ENCODE peak calls at places on chromosomes 1 and 21, in seven cellular contexts. W, E, I, F, Z, U and Q are unnamed samples.

GRCh38 chr1:35062518-35063196 is 16.5 kb upstream of the ZMYM1 start:
- DNase-seq in W (no peak), E (no peak), I (no peak), F (peak), Z (no peak), U (peak), Q (no peak)

GRCh38 chr1:23485002-23485332 is 988 bp upstream of the ASAP3 start:
- DNase-seq in W (no peak), E (no peak), I (no peak), F (no peak), Z (no peak), U (no peak), Q (no peak)

GRCh38 chr21:42839271-42840231 is 39.8 kb downstream of the WDR4 start:
- DNase-seq in W (no peak), E (no peak), I (no peak), F (no peak), Z (no peak), U (no peak), Q (no peak)

GRCh38 chr1:200724064-200724463 is 14.6 kb upstream of the CAMSAP2 start:
- DNase-seq in W (no peak), E (no peak), I (no peak), F (no peak), Z (no peak), U (peak), Q (no peak)

GRCh38 chr1:203085528-203086406 is at the start of gene MYOG:
- DNase-seq in W (no peak), E (no peak), I (no peak), F (no peak), Z (no peak), U (peak), Q (no peak)

GRCh38 chr1:10196991-10197390 is 13.4 kb upstream of the KIF1B start:
- DNase-seq in W (no peak), E (no peak), I (no peak), F (no peak), Z (no peak), U (no peak), Q (no peak)

GRCh38 chr1:186183219-186183618 is 191.8 kb downstream of the TPR start:
- DNase-seq in W (no peak), E (peak), I (no peak), F (peak), Z (no peak), U (no peak), Q (no peak)

GRCh38 chr1:150562384-150563339 is 13.5 kb downstream of the ADAMTSL4 start:
- DNase-seq in W (peak), E (peak), I (no peak), F (no peak), Z (no peak), U (peak), Q (peak)

GRCh38 chr1:93437976-93438605 is 9.8 kb upstream of the FNBP1L start:
- DNase-seq in W (no peak), E (no peak), I (peak), F (peak), Z (no peak), U (peak), Q (no peak)

GRCh38 chr1:110067957-110068645 is 2.4 kb downstream of the ALX3 start:
- DNase-seq in W (no peak), E (no peak), I (no peak), F (peak), Z (peak), U (no peak), Q (no peak)

GRCh38 chr1:185861630-185862029 is 127.4 kb downstream of the HMCN1 start:
- DNase-seq in W (no peak), E (no peak), I (no peak), F (peak), Z (no peak), U (no peak), Q (no peak)

GRCh38 chr1:18913065-18913502 is 10.7 kb upstream of the ALDH4A1 start:
- DNase-seq in W (peak), E (peak), I (peak), F (peak), Z (peak), U (peak), Q (peak)

GRCh38 chr1:1361233-1361981 is 3.1 kb upstream of the MXRA8 start:
- DNase-seq in W (no peak), E (no peak), I (no peak), F (no peak), Z (no peak), U (no peak), Q (no peak)